ENCODE peak calls at places on chromosomes 16 and 17, in six cellular contexts. H is A549, U is HCT116, Z is cardiac muscle cell, T is esophagus squamous epithelium, N is HFF-Myc. D is an unnamed sample.

GRCh38 chr16:17773698-17774101 is 302.9 kb upstream of the XYLT1 start:
- DNase-seq in H (no peak), U (no peak), Z (no peak), T (no peak), N (no peak), D (no peak)

GRCh38 chr17:2194778-2195417 is 108.7 kb downstream of the SMG6 start:
- DNase-seq in H (no peak), U (no peak), Z (no peak), T (no peak), N (no peak), D (no peak)

GRCh38 chr17:36104601-36105000 is 974 bp downstream of the CCL4 start:
- DNase-seq in H (no peak), U (no peak), Z (no peak), T (no peak), N (no peak), D (no peak)

GRCh38 chr16:73299349-73299748 is 251.4 kb upstream of the ZFHX3 start:
- DNase-seq in H (no peak), U (no peak), Z (no peak), T (no peak), N (no peak), D (no peak)

GRCh38 chr17:48726182-48726915 is 2.2 kb downstream of the HOXB13 start:
- DNase-seq in H (no peak), U (no peak), Z (no peak), T (no peak), N (no peak), D (no peak)

GRCh38 chr16:30352488-30353401 is 2.4 kb downstream of the CD2BP2 start:
- DNase-seq in H (no peak), U (no peak), Z (no peak), T (no peak), N (no peak), D (no peak)

GRCh38 chr16:69397821-69398521 is 12.2 kb upstream of the TERF2 start:
- DNase-seq in H (peak; percentile 93), U (peak; percentile 76), Z (peak; percentile 73), T (no peak), N (no peak), D (no peak)

GRCh38 chr16:67115649-67116048 is 5.9 kb downstream of the PHAF1 start:
- DNase-seq in H (peak; percentile 58), U (peak; percentile 85), Z (no peak), T (no peak), N (no peak), D (no peak)

GRCh38 chr17:21214777-21215541 is 998 bp upstream of the TMEM11 start:
- DNase-seq in H (no peak), U (no peak), Z (no peak), T (no peak), N (no peak), D (no peak)

GRCh38 chr16:50313596-50314483 is 47.5 kb downstream of the ADCY7 start:
- DNase-seq in H (no peak), U (no peak), Z (no peak), T (no peak), N (no peak), D (no peak)

GRCh38 chr17:521561-522325 is 169.1 kb upstream of the RPH3AL start:
- DNase-seq in H (no peak), U (no peak), Z (no peak), T (no peak), N (no peak), D (no peak)

GRCh38 chr17:41917957-41918391 is 777 bp downstream of the ACLY start:
- DNase-seq in H (peak; percentile 44), U (no peak), Z (peak; percentile 66), T (no peak), N (no peak), D (no peak)

GRCh38 chr17:60729854-60730253 is 52.2 kb downstream of the BCAS3 start:
- DNase-seq in H (peak; percentile 55), U (no peak), Z (no peak), T (no peak), N (no peak), D (no peak)

GRCh38 chr16:53129281-53130192 is 74.7 kb downstream of the CHD9 start:
- DNase-seq in H (no peak), U (no peak), Z (peak; percentile 58), T (no peak), N (no peak), D (no peak)

GRCh38 chr16:63682844-63683243 is 1439.0 kb downstream of the CDH11 start:
- DNase-seq in H (no peak), U (no peak), Z (no peak), T (no peak), N (no peak), D (no peak)

GRCh38 chr17:48724241-48725004 is 1.4 kb downstream of the PRAC2 start:
- DNase-seq in H (peak; percentile 77), U (peak; percentile 32), Z (peak; percentile 89), T (no peak), N (peak; percentile 19), D (peak; percentile 8)

GRCh38 chr16:30895592-30896202 is 717 bp upstream of the CTF1 start:
- DNase-seq in H (peak; percentile 32), U (peak; percentile 34), Z (no peak), T (no peak), N (peak; percentile 37), D (no peak)

GRCh38 chr16:20740901-20741491 is 622 bp downstream of the THUMPD1 start:
- DNase-seq in H (peak; percentile 83), U (peak; percentile 40), Z (peak; percentile 87), T (peak; percentile 41), N (peak; percentile 43), D (peak; percentile 60)

GRCh38 chr17:29611351-29612093 is 11.2 kb downstream of the CORO6 start:
- DNase-seq in H (no peak), U (no peak), Z (no peak), T (no peak), N (no peak), D (no peak)

GRCh38 chr17:38660097-38661026 is 14.4 kb downstream of the EPOP start:
- DNase-seq in H (no peak), U (no peak), Z (no peak), T (no peak), N (no peak), D (no peak)

GRCh38 chr16:53159781-53160436 is 105.1 kb downstream of the CHD9 start:
- DNase-seq in H (peak; percentile 63), U (peak; percentile 26), Z (peak; percentile 67), T (no peak), N (peak; percentile 32), D (peak; percentile 35)

GRCh38 chr17:71655542-71655941 is 465.3 kb upstream of the SOX9 start:
- DNase-seq in H (no peak), U (no peak), Z (no peak), T (no peak), N (no peak), D (no peak)

GRCh38 chr17:72219136-72219823 is 98.5 kb downstream of the SOX9 start:
- DNase-seq in H (no peak), U (no peak), Z (peak; percentile 32), T (no peak), N (no peak), D (no peak)

GRCh38 chr17:15513058-15513858 is 45.8 kb upstream of the CDRT4 start:
- DNase-seq in H (no peak), U (no peak), Z (no peak), T (no peak), N (no peak), D (no peak)

GRCh38 chr16:59611556-59611955 is 877.4 kb upstream of the GOT2 start:
- DNase-seq in H (no peak), U (no peak), Z (no peak), T (no peak), N (no peak), D (no peak)

GRCh38 chr16:79902351-79902750 is 301.8 kb upstream of the MAF start:
- DNase-seq in H (no peak), U (no peak), Z (no peak), T (no peak), N (no peak), D (no peak)

GRCh38 chr16:65867276-65867990 is 499.1 kb upstream of the CDH5 start:
- DNase-seq in H (no peak), U (no peak), Z (no peak), T (no peak), N (no peak), D (no peak)

GRCh38 chr17:2710804-2711607 is 558 bp downstream of the CLUH start:
- DNase-seq in H (no peak), U (no peak), Z (peak; percentile 43), T (no peak), N (no peak), D (no peak)

GRCh38 chr17:3891626-3892094 is 1.2 kb downstream of the CAMKK1 start:
- DNase-seq in H (no peak), U (no peak), Z (no peak), T (no peak), N (no peak), D (no peak)
- H3K4me3 ChIP-seq in H (peak overlapping the region; percentile 79), U (peak overlapping the region; percentile 74), Z (peak overlapping the region; percentile 88), T (peak overlapping the region; percentile 91), N (peak overlapping the region; percentile 78), D (peak overlapping the region; percentile 66)

DNA sequence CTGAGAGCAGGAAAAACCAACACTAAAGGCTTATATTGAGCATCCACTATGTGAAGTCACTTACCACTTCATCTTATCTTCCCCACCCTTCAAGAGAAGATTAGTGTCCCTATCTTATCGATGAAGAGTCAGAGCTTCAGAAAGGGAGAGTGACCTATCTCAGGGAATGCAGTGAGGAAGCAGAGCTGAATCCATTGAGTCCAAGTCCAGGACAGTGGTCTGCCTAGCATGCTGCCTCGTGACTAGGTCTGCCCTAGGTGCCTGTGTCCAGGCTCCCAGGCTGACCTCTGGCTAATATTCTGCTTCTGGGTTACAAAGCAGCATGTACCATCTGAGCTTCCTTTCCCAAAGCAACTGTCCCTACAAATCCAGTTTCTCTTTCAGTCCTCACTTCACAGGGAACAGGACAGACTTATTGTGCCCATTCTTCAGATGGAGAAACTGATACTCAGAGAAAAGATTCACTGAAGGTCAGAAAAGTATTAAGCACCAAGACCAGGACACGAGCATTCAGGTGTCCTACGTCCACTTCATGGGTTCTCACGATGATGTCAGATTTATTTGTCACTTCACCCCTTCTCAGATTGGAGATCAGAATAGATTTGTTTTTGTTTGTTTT is 13.3 kb upstream of the FZD2 start:
- DNase-seq in H (no peak), U (no peak), Z (no peak), T (no peak), N (no peak), D (no peak)
- H3K4me3 ChIP-seq in H (no peak overlapping the region), U (peak overlapping the region; percentile 46), Z (no peak overlapping the region), T (no peak overlapping the region), N (no peak overlapping the region), D (no peak overlapping the region)

GRCh38 chr16:83810906-83811305 is 3.1 kb downstream of the HSBP1 start:
- DNase-seq in H (no peak), U (no peak), Z (no peak), T (no peak), N (no peak), D (no peak)

GRCh38 chr16:83813818-83814653 is 6.3 kb downstream of the HSBP1 start:
- DNase-seq in H (peak; percentile 40), U (no peak), Z (peak; percentile 63), T (no peak), N (peak; percentile 79), D (no peak)

GRCh38 chr16:83817022-83817421 is 9.2 kb downstream of the HSBP1 start:
- DNase-seq in H (no peak), U (no peak), Z (no peak), T (no peak), N (no peak), D (no peak)

GRCh38 chr16:83818276-83818675 is 10.5 kb downstream of the HSBP1 start:
- DNase-seq in H (no peak), U (no peak), Z (no peak), T (no peak), N (no peak), D (no peak)

GRCh38 chr16:83814654-83814985 is 6.8 kb downstream of the HSBP1 start:
- DNase-seq in H (no peak), U (no peak), Z (no peak), T (no peak), N (no peak), D (no peak)
- H3K4me3 ChIP-seq in H (no peak overlapping the region), U (no peak overlapping the region), Z (no peak overlapping the region), T (peak overlapping the region; percentile 8), N (no peak overlapping the region), D (no peak overlapping the region)

GRCh38 chr17:81958633-81959342 is 2.2 kb downstream of the NOTUM start:
- DNase-seq in H (no peak), U (no peak), Z (no peak), T (no peak), N (no peak), D (no peak)
- H3K4me3 ChIP-seq in H (peak overlapping the region; percentile 52), U (peak overlapping the region; percentile 69), Z (peak overlapping the region; percentile 30), T (peak overlapping the region; percentile 72), N (no peak overlapping the region), D (no peak overlapping the region)

D was measured in GM12864.